ENCODE peak calls at places on chromosome 1, in nine cellular contexts. One of them, this sample, is unnamed.

GRCh38 chr1:154418062-154418897 is 13.1 kb downstream of the IL6R start:
- DNase-seq in B cell: no peak
- DNase-seq in vagina: no peak
- DNase-seq in spleen: no peak
- DNase-seq in tibial nerve: peak
- DNase-seq in fibroblast of mammary gland: peak
- DNase-seq in retinal pigment epithelial cell: peak
- DNase-seq in progenitor cell of endocrine pancreas: no peak
- DNase-seq in cardiac fibroblast: peak
- DNase-seq in this sample: no peak

GRCh38 chr1:201228011-201228983 is 37.7 kb downstream of the IGFN1 start:
- DNase-seq in spleen: no peak
- DNase-seq in tibial nerve: no peak
- DNase-seq in cardiac fibroblast: no peak
- DNase-seq in fibroblast of mammary gland: no peak
- DNase-seq in B cell: no peak
- DNase-seq in progenitor cell of endocrine pancreas: no peak
- DNase-seq in vagina: peak
- DNase-seq in retinal pigment epithelial cell: no peak
- DNase-seq in this sample: no peak

GRCh38 chr1:196078691-196079090 is 529.5 kb downstream of the KCNT2 start:
- DNase-seq in B cell: no peak
- DNase-seq in tibial nerve: no peak
- DNase-seq in spleen: no peak
- DNase-seq in vagina: no peak
- DNase-seq in retinal pigment epithelial cell: no peak
- DNase-seq in cardiac fibroblast: peak
- DNase-seq in progenitor cell of endocrine pancreas: no peak
- DNase-seq in fibroblast of mammary gland: peak
- DNase-seq in this sample: no peak

GRCh38 chr1:87325982-87326738 is 2.5 kb upstream of the LMO4 start:
- DNase-seq in B cell: no peak
- DNase-seq in tibial nerve: no peak
- DNase-seq in fibroblast of mammary gland: peak
- DNase-seq in vagina: no peak
- DNase-seq in retinal pigment epithelial cell: no peak
- DNase-seq in spleen: no peak
- DNase-seq in progenitor cell of endocrine pancreas: peak
- DNase-seq in cardiac fibroblast: peak
- DNase-seq in this sample: peak

GRCh38 chr1:198118136-198118535 is 38.7 kb upstream of the NEK7 start:
- DNase-seq in vagina: no peak
- DNase-seq in fibroblast of mammary gland: peak
- DNase-seq in retinal pigment epithelial cell: no peak
- DNase-seq in B cell: no peak
- DNase-seq in cardiac fibroblast: peak
- DNase-seq in progenitor cell of endocrine pancreas: no peak
- DNase-seq in spleen: no peak
- DNase-seq in tibial nerve: peak
- DNase-seq in this sample: peak

GRCh38 chr1:20411196-20411980 is 74.6 kb downstream of the CAMK2N1 start:
- DNase-seq in tibial nerve: no peak
- DNase-seq in vagina: no peak
- DNase-seq in cardiac fibroblast: peak
- DNase-seq in fibroblast of mammary gland: peak
- DNase-seq in spleen: no peak
- DNase-seq in B cell: no peak
- DNase-seq in progenitor cell of endocrine pancreas: no peak
- DNase-seq in retinal pigment epithelial cell: no peak
- DNase-seq in this sample: peak

GRCh38 chr1:85612704-85613361 is 32.3 kb downstream of the CCN1 start:
- DNase-seq in cardiac fibroblast: peak
- DNase-seq in retinal pigment epithelial cell: peak
- DNase-seq in spleen: no peak
- DNase-seq in progenitor cell of endocrine pancreas: no peak
- DNase-seq in B cell: no peak
- DNase-seq in vagina: no peak
- DNase-seq in tibial nerve: no peak
- DNase-seq in fibroblast of mammary gland: peak
- DNase-seq in this sample: peak

GRCh38 chr1:207343675-207344074 is 22.2 kb downstream of the CD55 start:
- DNase-seq in retinal pigment epithelial cell: no peak
- DNase-seq in fibroblast of mammary gland: no peak
- DNase-seq in progenitor cell of endocrine pancreas: no peak
- DNase-seq in tibial nerve: no peak
- DNase-seq in B cell: no peak
- DNase-seq in vagina: no peak
- DNase-seq in cardiac fibroblast: no peak
- DNase-seq in spleen: no peak
- DNase-seq in this sample: no peak

GRCh38 chr1:205993068-205993467 is 10.1 kb downstream of the RAB7B start:
- DNase-seq in spleen: no peak
- DNase-seq in vagina: no peak
- DNase-seq in tibial nerve: no peak
- DNase-seq in B cell: no peak
- DNase-seq in fibroblast of mammary gland: no peak
- DNase-seq in retinal pigment epithelial cell: no peak
- DNase-seq in progenitor cell of endocrine pancreas: no peak
- DNase-seq in cardiac fibroblast: no peak
- DNase-seq in this sample: no peak

GRCh38 chr1:46188295-46189030 is 9.8 kb downstream of the POMGNT1 start:
- DNase-seq in fibroblast of mammary gland: no peak
- DNase-seq in vagina: no peak
- DNase-seq in tibial nerve: no peak
- DNase-seq in retinal pigment epithelial cell: no peak
- DNase-seq in cardiac fibroblast: no peak
- DNase-seq in progenitor cell of endocrine pancreas: no peak
- DNase-seq in B cell: no peak
- DNase-seq in spleen: no peak
- DNase-seq in this sample: peak

GRCh38 chr1:169295846-169296245 is 71.8 kb downstream of the NME7 start:
- DNase-seq in fibroblast of mammary gland: no peak
- DNase-seq in progenitor cell of endocrine pancreas: no peak
- DNase-seq in vagina: no peak
- DNase-seq in B cell: no peak
- DNase-seq in cardiac fibroblast: no peak
- DNase-seq in spleen: no peak
- DNase-seq in retinal pigment epithelial cell: no peak
- DNase-seq in tibial nerve: no peak
- DNase-seq in this sample: no peak

DNA sequence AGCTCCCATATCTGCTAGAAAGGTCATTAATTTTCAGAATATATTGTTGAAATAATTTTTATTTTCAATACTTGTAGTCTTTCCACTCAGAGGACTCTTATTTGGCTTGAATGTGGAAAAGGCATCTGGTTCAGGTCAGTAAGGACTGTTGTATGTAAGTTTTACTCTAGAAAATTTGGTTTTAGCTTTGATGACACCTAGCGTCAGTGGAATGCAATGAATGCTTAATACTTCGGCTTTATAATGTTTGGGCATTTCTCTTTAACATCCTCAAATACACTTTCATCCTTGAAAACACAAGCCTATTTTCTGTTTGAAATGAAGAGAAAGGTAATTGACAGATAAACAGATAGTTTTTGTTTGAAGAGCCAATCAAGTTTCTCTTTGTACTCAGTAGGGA is 63.3 kb downstream of the LRRC40 start:
- DNase-seq in vagina: no peak
- DNase-seq in fibroblast of mammary gland: peak
- DNase-seq in progenitor cell of endocrine pancreas: no peak
- DNase-seq in spleen: no peak
- DNase-seq in cardiac fibroblast: peak
- DNase-seq in B cell: no peak
- DNase-seq in tibial nerve: no peak
- DNase-seq in retinal pigment epithelial cell: no peak
- DNase-seq in this sample: peak
- TF ChIP-seq CTCF in vagina: no peak
- TF ChIP-seq CTCF in fibroblast of mammary gland: peak
- TF ChIP-seq CTCF in progenitor cell of endocrine pancreas: peak
- TF ChIP-seq CTCF in spleen: no peak
- TF ChIP-seq CTCF in cardiac fibroblast: peak
- TF ChIP-seq CTCF in B cell: no peak
- TF ChIP-seq CTCF in tibial nerve: no peak
- TF ChIP-seq CTCF in retinal pigment epithelial cell: peak
- TF ChIP-seq CTCF in this sample: peak

GRCh38 chr1:44545961-44546360 is 128.3 kb downstream of the TMEM53 start:
- DNase-seq in spleen: no peak
- DNase-seq in fibroblast of mammary gland: no peak
- DNase-seq in tibial nerve: no peak
- DNase-seq in B cell: no peak
- DNase-seq in progenitor cell of endocrine pancreas: no peak
- DNase-seq in cardiac fibroblast: no peak
- DNase-seq in retinal pigment epithelial cell: no peak
- DNase-seq in vagina: no peak
- DNase-seq in this sample: no peak

GRCh38 chr1:44544960-44545359 is 129.3 kb downstream of the TMEM53 start:
- DNase-seq in fibroblast of mammary gland: no peak
- DNase-seq in tibial nerve: no peak
- DNase-seq in progenitor cell of endocrine pancreas: no peak
- DNase-seq in spleen: no peak
- DNase-seq in vagina: no peak
- DNase-seq in retinal pigment epithelial cell: no peak
- DNase-seq in cardiac fibroblast: no peak
- DNase-seq in B cell: no peak
- DNase-seq in this sample: no peak

GRCh38 chr1:44543816-44544185 is 130.5 kb downstream of the TMEM53 start:
- DNase-seq in progenitor cell of endocrine pancreas: no peak
- DNase-seq in vagina: no peak
- DNase-seq in spleen: no peak
- DNase-seq in B cell: no peak
- DNase-seq in retinal pigment epithelial cell: no peak
- DNase-seq in cardiac fibroblast: no peak
- DNase-seq in tibial nerve: no peak
- DNase-seq in fibroblast of mammary gland: no peak
- DNase-seq in this sample: no peak

GRCh38 chr1:44542415-44543063 is 131.7 kb downstream of the TMEM53 start:
- DNase-seq in fibroblast of mammary gland: no peak
- DNase-seq in tibial nerve: no peak
- DNase-seq in B cell: no peak
- DNase-seq in cardiac fibroblast: no peak
- DNase-seq in retinal pigment epithelial cell: no peak
- DNase-seq in vagina: no peak
- DNase-seq in progenitor cell of endocrine pancreas: no peak
- DNase-seq in spleen: no peak
- DNase-seq in this sample: no peak

GRCh38 chr1:44543064-44543815 is 131.0 kb downstream of the TMEM53 start:
- DNase-seq in retinal pigment epithelial cell: no peak
- DNase-seq in B cell: no peak
- DNase-seq in spleen: no peak
- DNase-seq in progenitor cell of endocrine pancreas: peak
- DNase-seq in vagina: no peak
- DNase-seq in fibroblast of mammary gland: no peak
- DNase-seq in cardiac fibroblast: peak
- DNase-seq in tibial nerve: no peak
- DNase-seq in this sample: no peak
- TF ChIP-seq CTCF in retinal pigment epithelial cell: no peak
- TF ChIP-seq CTCF in B cell: no peak
- TF ChIP-seq CTCF in spleen: no peak
- TF ChIP-seq CTCF in progenitor cell of endocrine pancreas: no peak
- TF ChIP-seq CTCF in vagina: no peak
- TF ChIP-seq CTCF in fibroblast of mammary gland: no peak
- TF ChIP-seq CTCF in cardiac fibroblast: no peak
- TF ChIP-seq CTCF in tibial nerve: no peak
- TF ChIP-seq CTCF in this sample: no peak

GRCh38 chr1:174769961-174770549 is 229.7 kb upstream of the CACYBP start:
- DNase-seq in spleen: no peak
- DNase-seq in tibial nerve: no peak
- DNase-seq in vagina: no peak
- DNase-seq in retinal pigment epithelial cell: no peak
- DNase-seq in cardiac fibroblast: peak
- DNase-seq in progenitor cell of endocrine pancreas: no peak
- DNase-seq in fibroblast of mammary gland: peak
- DNase-seq in B cell: no peak
- DNase-seq in this sample: peak
- TF ChIP-seq CTCF in spleen: peak
- TF ChIP-seq CTCF in tibial nerve: peak
- TF ChIP-seq CTCF in vagina: peak
- TF ChIP-seq CTCF in retinal pigment epithelial cell: peak
- TF ChIP-seq CTCF in cardiac fibroblast: peak
- TF ChIP-seq CTCF in progenitor cell of endocrine pancreas: peak
- TF ChIP-seq CTCF in fibroblast of mammary gland: peak
- TF ChIP-seq CTCF in B cell: peak
- TF ChIP-seq CTCF in this sample: peak

DNA sequence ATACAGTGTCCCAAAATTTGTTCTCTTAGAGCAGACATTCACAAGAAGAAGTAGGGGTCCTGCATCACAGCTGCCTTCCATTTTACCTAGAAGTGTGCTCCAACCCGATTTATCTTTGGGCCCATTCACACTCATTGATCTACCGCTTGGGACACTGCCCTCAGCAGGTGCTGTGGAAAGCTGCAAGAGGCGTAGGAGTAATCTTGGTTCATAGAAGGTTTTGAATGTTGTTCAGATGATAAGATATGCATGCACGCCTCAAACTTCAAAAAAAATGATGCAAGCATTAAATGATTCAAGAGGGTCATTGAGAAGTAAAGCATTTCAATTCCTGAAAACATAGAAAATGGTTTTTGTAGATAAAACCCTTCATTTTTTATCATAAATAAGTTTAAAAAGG is 18.6 kb upstream of the C1orf105 start:
- DNase-seq in fibroblast of mammary gland: no peak
- DNase-seq in progenitor cell of endocrine pancreas: no peak
- DNase-seq in retinal pigment epithelial cell: no peak
- DNase-seq in vagina: no peak
- DNase-seq in B cell: no peak
- DNase-seq in cardiac fibroblast: no peak
- DNase-seq in tibial nerve: no peak
- DNase-seq in spleen: no peak
- DNase-seq in this sample: no peak
- TF ChIP-seq CTCF in fibroblast of mammary gland: peak
- TF ChIP-seq CTCF in progenitor cell of endocrine pancreas: peak
- TF ChIP-seq CTCF in retinal pigment epithelial cell: peak
- TF ChIP-seq CTCF in vagina: no peak
- TF ChIP-seq CTCF in B cell: no peak
- TF ChIP-seq CTCF in cardiac fibroblast: peak
- TF ChIP-seq CTCF in tibial nerve: no peak
- TF ChIP-seq CTCF in spleen: no peak
- TF ChIP-seq CTCF in this sample: peak

This sample was measured in AG10803.